ENCODE peak calls at places on chromosomes 6 and 20, in seven cellular contexts. I is tibial artery, L is GM23338, R is heart left ventricle, M is MM.1S, E is body of pancreas, N is heart right ventricle. V is an unnamed sample. For H3K4me1 and H3K27me3, the result is how much of the 10 kb centered on the place peaks cover.

GRCh38 chr20:16201191-16201590 is 372.1 kb downstream of the KIF16B start:
- DNase-seq in I (no peak), L (no peak), R (no peak), M (no peak), E (no peak), N (no peak), V (no peak)

GRCh38 chr6:36641543-36641942 is 37.0 kb upstream of the CDKN1A start:
- DNase-seq in I (no peak), L (no peak), R (no peak), M (no peak), E (no peak), N (no peak), V (no peak)

GRCh38 chr20:11178946-11179654 is 505.3 kb upstream of the JAG1 start:
- DNase-seq in I (no peak), L (no peak), R (no peak), M (no peak), E (no peak), N (no peak), V (no peak)

GRCh38 chr6:431986-432385 is 40.4 kb downstream of the IRF4 start:
- DNase-seq in I (no peak), L (no peak), R (no peak), M (no peak), E (no peak), N (no peak), V (no peak)

GRCh38 chr20:45097485-45098095 is 3.3 kb downstream of the KCNS1 start:
- DNase-seq in I (no peak), L (peak), R (no peak), M (no peak), E (peak), N (no peak), V (no peak)

GRCh38 chr6:134740473-134741192 is 209.3 kb downstream of the ALDH8A1 start:
- DNase-seq in I (no peak), L (no peak), R (no peak), M (no peak), E (no peak), N (no peak), V (no peak)

GRCh38 chr6:11324453-11325023 is 92.1 kb upstream of the NEDD9 start:
- DNase-seq in I (no peak), L (no peak), R (no peak), M (peak), E (no peak), N (no peak), V (no peak)

GRCh38 chr6:127486934-127487333 is 27.7 kb upstream of the KIAA0408 start:
- DNase-seq in I (no peak), L (no peak), R (no peak), M (no peak), E (no peak), N (no peak), V (no peak)

GRCh38 chr6:10412948-10413849 is 1.7 kb downstream of the TFAP2A start:
- DNase-seq in I (no peak), L (peak), R (no peak), M (peak), E (peak), N (no peak), V (no peak)

GRCh38 chr20:63546686-63547483 is 664 bp downstream of the SRMS start:
- DNase-seq in I (no peak), L (no peak), R (no peak), M (no peak), E (no peak), N (no peak), V (no peak)

GRCh38 chr6:121851056-121851455 is 415.6 kb downstream of the GJA1 start:
- DNase-seq in I (no peak), L (peak), R (no peak), M (no peak), E (no peak), N (no peak), V (no peak)

GRCh38 chr6:157070403-157071107 is 252.8 kb downstream of the TMEM242 start:
- DNase-seq in I (no peak), L (no peak), R (no peak), M (no peak), E (no peak), N (no peak), V (no peak)

GRCh38 chr6:159892053-159892452 is 1.3 kb downstream of the MAS1 start:
- DNase-seq in I (no peak), L (no peak), R (no peak), M (no peak), E (peak), N (no peak), V (no peak)

GRCh38 chr6:80610821-80611220 is 504.4 kb downstream of the BCKDHB start:
- DNase-seq in I (no peak), L (no peak), R (no peak), M (no peak), E (no peak), N (no peak), V (no peak)

GRCh38 chr20:60219984-60220540 is 261.8 kb downstream of the CDH26 start:
- DNase-seq in I (no peak), L (no peak), R (no peak), M (no peak), E (no peak), N (no peak), V (no peak)

GRCh38 chr6:112480551-112480950 is 133.4 kb downstream of the RFPL4B start:
- DNase-seq in I (no peak), L (no peak), R (no peak), M (no peak), E (no peak), N (no peak), V (no peak)

GRCh38 chr6:102677225-102677624 is 1283.7 kb downstream of the GRIK2 start:
- DNase-seq in I (no peak), L (no peak), R (no peak), M (no peak), E (no peak), N (no peak), V (no peak)

GRCh38 chr6:44431118-44431725 is 43.7 kb downstream of the CDC5L start:
- DNase-seq in I (no peak), L (peak), R (no peak), M (peak), E (peak), N (no peak), V (peak)

GRCh38 chr6:56714982-56715456 is 72.3 kb upstream of the DST start:
- DNase-seq in I (no peak), L (no peak), R (no peak), M (no peak), E (no peak), N (no peak), V (peak)

GRCh38 chr6:19380287-19380686 is 456.9 kb upstream of the ID4 start:
- DNase-seq in I (no peak), L (no peak), R (no peak), M (no peak), E (no peak), N (no peak), V (no peak)

GRCh38 chr6:54737247-54737646 is 109.3 kb upstream of the FAM83B start:
- DNase-seq in I (no peak), L (peak), R (no peak), M (no peak), E (peak), N (no peak), V (no peak)

GRCh38 chr6:138593100-138593877 is 94.0 kb upstream of the NHSL1 start:
- DNase-seq in I (no peak), L (peak), R (no peak), M (no peak), E (peak), N (no peak), V (peak)

GRCh38 chr6:113445201-113445600 is 411.9 kb upstream of the MARCKS start:
- DNase-seq in I (no peak), L (no peak), R (no peak), M (no peak), E (no peak), N (no peak), V (no peak)

GRCh38 chr20:58069207-58069606 is 159.2 kb downstream of the ANKRD60 start:
- DNase-seq in I (peak), L (no peak), R (no peak), M (no peak), E (no peak), N (no peak), V (peak)

DNA sequence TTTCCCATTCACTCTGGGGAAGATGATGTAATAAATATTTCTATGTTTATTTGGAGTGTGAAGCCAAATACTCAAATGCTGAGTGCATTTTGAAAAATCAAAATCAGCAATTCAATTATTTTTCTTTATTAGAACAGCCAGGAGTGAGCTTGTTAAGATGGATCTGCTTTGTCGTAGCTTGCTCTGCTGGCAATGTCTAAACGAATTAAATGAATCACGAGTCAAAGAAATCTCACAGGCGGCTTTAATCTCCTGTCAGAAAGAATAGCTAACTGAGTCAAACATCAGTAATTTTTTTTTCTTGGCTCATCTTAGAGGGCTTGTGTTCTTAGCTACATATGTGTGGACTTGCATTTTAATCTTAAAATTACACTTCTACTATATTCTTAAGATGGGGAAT is 100.2 kb upstream of the HMGN3 start:
- DNase-seq in I (no peak), L (no peak), R (no peak), M (no peak), E (no peak), N (no peak), V (no peak)
- H3K4me1 ChIP-seq in I (under half), L (under half), R (under half), M (under half), E (under half), N (under half), V (under half)

GRCh38 chr20:50456452-50457324 is 53.5 kb upstream of the PTPN1 start:
- DNase-seq in I (no peak), L (no peak), R (no peak), M (no peak), E (peak), N (no peak), V (no peak)
- TF ChIP-seq CTCF in I (no peak), L (peak), R (no peak), M (peak), E (no peak), N (peak), V (no peak)

GRCh38 chr6:150004101-150004782 is 21.1 kb downstream of the RAET1L start:
- DNase-seq in I (peak), L (no peak), R (no peak), M (peak), E (no peak), N (no peak), V (no peak)
- H3K27me3 ChIP-seq in I (under half), L (half or more), R (half or more), M (under half), E (under half), N (half or more), V (under half)

GRCh38 chr6:42363906-42364859 is 87.5 kb downstream of the TRERF1 start:
- DNase-seq in I (no peak), L (no peak), R (no peak), M (no peak), E (no peak), N (no peak), V (no peak)

GRCh38 chr6:42366999-42367352 is 84.8 kb downstream of the TRERF1 start:
- DNase-seq in I (no peak), L (no peak), R (no peak), M (no peak), E (no peak), N (no peak), V (no peak)

GRCh38 chr6:42367353-42368011 is 84.2 kb downstream of the TRERF1 start:
- DNase-seq in I (no peak), L (no peak), R (no peak), M (peak), E (no peak), N (no peak), V (peak)

GRCh38 chr6:42366011-42366705 is 85.6 kb downstream of the TRERF1 start:
- DNase-seq in I (no peak), L (no peak), R (no peak), M (peak), E (no peak), N (no peak), V (no peak)

GRCh38 chr6:42365021-42365420 is 86.7 kb downstream of the TRERF1 start:
- DNase-seq in I (no peak), L (no peak), R (no peak), M (no peak), E (no peak), N (no peak), V (no peak)
- H3K4me1 ChIP-seq in I (under half), L (under half), R (under half), M (under half), E (under half), N (under half), V (under half)

GRCh38 chr6:13712485-13712990 is 903 bp upstream of the RANBP9 start:
- DNase-seq in I (no peak), L (no peak), R (no peak), M (no peak), E (no peak), N (no peak), V (no peak)

GRCh38 chr6:13717787-13718458 is 6.3 kb upstream of the RANBP9 start:
- DNase-seq in I (no peak), L (no peak), R (no peak), M (no peak), E (no peak), N (no peak), V (no peak)

GRCh38 chr6:13716225-13716954 is 4.8 kb upstream of the RANBP9 start:
- DNase-seq in I (no peak), L (no peak), R (no peak), M (no peak), E (no peak), N (no peak), V (no peak)

GRCh38 chr6:13716955-13717295 is 5.3 kb upstream of the RANBP9 start:
- DNase-seq in I (no peak), L (no peak), R (no peak), M (no peak), E (no peak), N (no peak), V (no peak)

GRCh38 chr6:13715444-13715883 is 3.8 kb upstream of the RANBP9 start:
- DNase-seq in I (no peak), L (no peak), R (no peak), M (no peak), E (no peak), N (no peak), V (no peak)
- TF ChIP-seq CTCF in I (no peak), L (no peak), R (no peak), M (no peak), E (no peak), N (no peak), V (no peak)

GRCh38 chr20:4327956-4328355 is 312.6 kb upstream of the RNF24 start:
- DNase-seq in I (no peak), L (no peak), R (no peak), M (no peak), E (no peak), N (no peak), V (no peak)

GRCh38 chr20:4328541-4328940 is 313.2 kb upstream of the RNF24 start:
- DNase-seq in I (no peak), L (no peak), R (no peak), M (no peak), E (no peak), N (no peak), V (no peak)

GRCh38 chr20:4326194-4327065 is 311.1 kb upstream of the RNF24 start:
- DNase-seq in I (no peak), L (no peak), R (peak), M (no peak), E (no peak), N (peak), V (no peak)

GRCh38 chr20:4332466-4332865 is 317.1 kb upstream of the RNF24 start:
- DNase-seq in I (no peak), L (no peak), R (no peak), M (no peak), E (no peak), N (no peak), V (no peak)

GRCh38 chr20:4329232-4329631 is 313.9 kb upstream of the RNF24 start:
- DNase-seq in I (no peak), L (peak), R (no peak), M (no peak), E (no peak), N (no peak), V (no peak)
- H3K27me3 ChIP-seq in I (under half), L (under half), R (under half), M (under half), E (under half), N (under half), V (under half)

V was measured in lung.